ENCODE peak calls at places on chromosomes 13 and 19, in nine cellular contexts. K, J, O, A, Y, F, N, T and X are unnamed samples.

GRCh38 chr19:12065100-12065538 is 588 bp downstream of the ZNF844 start:
- DNase-seq in J (peak), N (no peak), A (no peak), F (no peak), K (no peak), T (peak), O (peak), Y (peak), X (no peak)

GRCh38 chr13:37869756-37870488 is at the start of gene TRPC4:
- DNase-seq in N (peak), O (peak), F (no peak), J (peak), Y (peak), A (peak), T (peak), K (no peak), X (peak)

GRCh38 chr19:17411801-17412200 is 6.4 kb upstream of the BST2 start:
- DNase-seq in O (no peak), K (no peak), F (no peak), A (no peak), T (no peak), Y (no peak), J (no peak), N (no peak), X (no peak)

GRCh38 chr13:82330499-82330898 is 1551.8 kb downstream of the SLITRK1 start:
- DNase-seq in A (peak), T (peak), J (no peak), F (no peak), O (peak), N (no peak), K (no peak), Y (no peak), X (no peak)

GRCh38 chr13:81738364-81738763 is 1397.4 kb upstream of the SPRY2 start:
- DNase-seq in A (no peak), K (no peak), O (no peak), J (no peak), T (no peak), N (peak), Y (no peak), F (no peak), X (no peak)

GRCh38 chr19:38849746-38850230 is at the start of gene HNRNPL:
- DNase-seq in F (no peak), K (peak), Y (peak), N (no peak), A (peak), O (no peak), T (no peak), J (no peak), X (no peak)

GRCh38 chr19:38452430-38453366 is 19.2 kb downstream of the RYR1 start:
- DNase-seq in T (no peak), A (peak), O (peak), N (no peak), F (no peak), Y (peak), K (peak), J (no peak), X (no peak)

GRCh38 chr13:51585696-51586095 is 1.4 kb downstream of the WDFY2 start:
- DNase-seq in T (peak), F (no peak), O (peak), A (no peak), K (no peak), J (no peak), N (no peak), Y (no peak), X (no peak)

GRCh38 chr13:89550842-89551422 is 1796.6 kb upstream of the MIR17HG start:
- DNase-seq in F (no peak), J (no peak), A (no peak), K (no peak), N (peak), T (peak), O (no peak), Y (no peak), X (no peak)

GRCh38 chr13:97477824-97478223 is 43.9 kb downstream of the RAP2A start:
- DNase-seq in N (no peak), J (no peak), A (no peak), K (no peak), O (no peak), Y (no peak), T (no peak), F (no peak), X (no peak)

GRCh38 chr19:15828121-15828620 is 12.7 kb upstream of the OR10H1 start:
- DNase-seq in O (peak), Y (no peak), J (no peak), A (no peak), K (no peak), F (no peak), T (no peak), N (no peak), X (no peak)

GRCh38 chr19:7590256-7590655 is 5.4 kb upstream of the CAMSAP3 start:
- DNase-seq in F (no peak), K (no peak), T (no peak), N (no peak), Y (no peak), O (no peak), J (no peak), A (peak), X (no peak)

GRCh38 chr19:58213075-58213369 is 15.7 kb upstream of the ZNF544 start:
- DNase-seq in T (no peak), A (no peak), N (no peak), K (no peak), F (no peak), J (no peak), Y (no peak), O (no peak), X (no peak)

GRCh38 chr13:113453962-113454361 is 674 bp upstream of the ADPRHL1 start:
- DNase-seq in K (no peak), T (peak), O (no peak), J (no peak), A (peak), F (no peak), N (no peak), Y (no peak), X (no peak)

GRCh38 chr13:73607489-73608156 is 526.6 kb downstream of the KLF12 start:
- DNase-seq in F (no peak), J (no peak), Y (no peak), O (no peak), K (no peak), N (no peak), A (no peak), T (no peak), X (no peak)

GRCh38 chr13:87376081-87376480 is 295.1 kb upstream of the SLITRK5 start:
- DNase-seq in A (no peak), O (no peak), K (no peak), T (no peak), Y (no peak), F (no peak), J (no peak), N (peak), X (no peak)

GRCh38 chr13:103099894-103100293 is 33.7 kb upstream of the SLC10A2 start:
- DNase-seq in A (no peak), O (no peak), T (no peak), F (no peak), J (no peak), Y (no peak), N (no peak), K (no peak), X (no peak)

GRCh38 chr19:46546194-46546896 is 50.7 kb upstream of the PNMA8B start:
- DNase-seq in K (no peak), O (peak), F (peak), Y (peak), J (no peak), A (peak), N (peak), T (peak), X (no peak)

GRCh38 chr13:73293902-73294523 is 235.2 kb downstream of the KLF5 start:
- DNase-seq in A (no peak), J (no peak), N (no peak), O (no peak), Y (no peak), K (no peak), F (no peak), T (no peak), X (no peak)

GRCh38 chr13:113669231-113669870 is 2.3 kb downstream of the GRK1 start:
- DNase-seq in T (no peak), F (no peak), O (no peak), A (peak), J (peak), Y (no peak), K (no peak), N (no peak), X (no peak)

GRCh38 chr13:44305845-44306244 is 67.8 kb upstream of the SERP2 start:
- DNase-seq in F (no peak), N (no peak), A (no peak), K (no peak), J (no peak), T (no peak), Y (no peak), O (no peak), X (peak)

GRCh38 chr13:114118763-114119123 is 13.7 kb downstream of the RASA3 start:
- DNase-seq in F (no peak), J (no peak), Y (no peak), T (peak), N (peak), K (no peak), O (no peak), A (no peak), X (no peak)

GRCh38 chr19:4639531-4640246 is 373 bp downstream of the TNFAIP8L1 start:
- DNase-seq in A (no peak), N (no peak), Y (peak), F (no peak), K (no peak), T (no peak), O (no peak), J (no peak), X (no peak)

GRCh38 chr13:39856714-39857113 is 201.3 kb downstream of the COG6 start:
- DNase-seq in K (no peak), J (no peak), A (no peak), Y (no peak), O (no peak), F (no peak), N (no peak), T (no peak), X (no peak)

GRCh38 chr13:63190219-63190618 is 1774.6 kb upstream of the PCDH20 start:
- DNase-seq in T (no peak), N (no peak), F (no peak), J (no peak), O (no peak), A (no peak), Y (no peak), K (no peak), X (no peak)

GRCh38 chr19:28425431-28425931 is 787.5 kb downstream of the UQCRFS1 start:
- DNase-seq in Y (no peak), N (no peak), K (no peak), F (no peak), A (no peak), T (peak), O (no peak), J (no peak), X (no peak)

GRCh38 chr13:27573265-27573664 is 47.1 kb downstream of the LNX2 start:
- DNase-seq in K (no peak), T (peak), O (no peak), A (no peak), F (no peak), Y (no peak), J (no peak), N (peak), X (no peak)

GRCh38 chr19:50723069-50723468 is at the start of gene CLEC11A:
- DNase-seq in J (peak), A (peak), O (peak), K (no peak), T (peak), Y (peak), N (no peak), F (no peak), X (no peak)

GRCh38 chr19:50548191-50549058 is 19.8 kb downstream of the LRRC4B start:
- DNase-seq in Y (no peak), A (no peak), J (no peak), O (no peak), T (no peak), N (no peak), F (no peak), K (no peak), X (no peak)

GRCh38 chr13:29767006-29767405 is 83.4 kb downstream of the UBL3 start:
- DNase-seq in T (no peak), N (no peak), Y (no peak), K (no peak), O (no peak), F (no peak), J (no peak), A (no peak), X (no peak)

GRCh38 chr13:20193142-20193923 is 595 bp upstream of the GJB2 start:
- DNase-seq in A (peak), J (no peak), N (no peak), K (no peak), F (no peak), T (no peak), Y (peak), O (no peak), X (no peak)

GRCh38 chr13:103931885-103932284 is 865.7 kb upstream of the SLC10A2 start:
- DNase-seq in K (no peak), T (no peak), Y (no peak), A (no peak), F (no peak), O (no peak), N (no peak), J (no peak), X (no peak)

GRCh38 chr13:94435604-94436226 is 43.8 kb downstream of the DCT start:
- DNase-seq in Y (no peak), F (no peak), K (no peak), N (peak), J (no peak), T (peak), A (peak), O (peak), X (peak)